ENCODE peak calls at places on chromosomes 3 and 15, in five cellular contexts. G, T, B, I and O are unnamed samples.

GRCh38 chr3:47534021-47534454 is 20.5 kb upstream of the ELP6 start:
- DNase-seq in G (no peak), B (no peak), T (no peak), I (no peak), O (no peak)

GRCh38 chr3:156674911-156675743 is 737 bp downstream of the TIPARP start:
- DNase-seq in B (peak), T (peak), G (peak), I (peak), O (peak)

GRCh38 chr3:138890555-138891187 is 55.9 kb upstream of the PIK3CB start:
- DNase-seq in B (no peak), T (no peak), G (peak), I (no peak), O (no peak)

GRCh38 chr3:194607592-194608386 is 25.4 kb downstream of the TMEM44 start:
- DNase-seq in I (no peak), G (no peak), B (no peak), T (no peak), O (no peak)

GRCh38 chr3:78041486-78041885 is 1001.6 kb downstream of the ROBO2 start:
- DNase-seq in T (no peak), B (no peak), G (no peak), I (no peak), O (no peak)

GRCh38 chr3:123346041-123346440 is 102.8 kb downstream of the ADCY5 start:
- DNase-seq in T (no peak), I (no peak), G (peak), B (peak), O (no peak)

GRCh38 chr15:89330119-89330518 is 4.5 kb downstream of the POLG start:
- DNase-seq in I (no peak), B (no peak), T (no peak), G (no peak), O (no peak)

GRCh38 chr15:84817461-84818081 is 415 bp downstream of the ALPK3 start:
- DNase-seq in B (no peak), I (no peak), G (no peak), T (no peak), O (no peak)

GRCh38 chr3:42209917-42210316 is 56.1 kb downstream of the CCK start:
- DNase-seq in I (no peak), G (no peak), T (no peak), B (no peak), O (no peak)

GRCh38 chr3:136716629-136717028 is 35.5 kb downstream of the STAG1 start:
- DNase-seq in T (no peak), I (no peak), G (no peak), B (no peak), O (no peak)

GRCh38 chr3:125120370-125121122 is 64.7 kb upstream of the HEG1 start:
- DNase-seq in T (peak), G (no peak), I (no peak), B (no peak), O (no peak)

GRCh38 chr15:55574096-55574495 is 14.0 kb downstream of the PYGO1 start:
- DNase-seq in T (no peak), G (no peak), I (no peak), B (no peak), O (no peak)

GRCh38 chr3:133271491-133271890 is 128.4 kb upstream of the BFSP2 start:
- DNase-seq in I (no peak), G (no peak), B (no peak), T (peak), O (peak)

GRCh38 chr15:62444104-62445027 is 279.3 kb upstream of the C2CD4B start:
- DNase-seq in G (no peak), I (no peak), B (no peak), T (peak), O (peak)

GRCh38 chr3:7188551-7188950 is 327.6 kb downstream of the GRM7 start:
- DNase-seq in I (no peak), T (no peak), B (no peak), G (no peak), O (no peak)